ENCODE peak calls at places on chromosomes 11 and 22, in four cellular contexts. Y is sigmoid colon, M is suprapubic skin, W is K562. G is an unnamed sample.

GRCh38 chr11:102317099-102317767 is at the start of gene BIRC3:
- DNase-seq in Y (peak; percentile 92), W (peak; percentile 23), M (peak; percentile 94), G (peak; percentile 94)

GRCh38 chr11:121467965-121468364 is 15.2 kb upstream of the SORL1-AS1 start:
- DNase-seq in Y (no peak), M (no peak), W (no peak), G (no peak)

GRCh38 chr11:105092255-105093239 is 47.0 kb downstream of the CARD18 start:
- DNase-seq in M (no peak), Y (no peak), W (no peak), G (no peak)

GRCh38 chr11:7677071-7677470 is 3.8 kb upstream of the CYB5R2 start:
- DNase-seq in Y (no peak), M (no peak), W (no peak), G (no peak)

GRCh38 chr11:88420165-88420781 is 82.7 kb upstream of the CTSC start:
- DNase-seq in W (peak; percentile 19), M (no peak), Y (no peak), G (no peak)

GRCh38 chr11:7587712-7588111 is 73.9 kb downstream of the PPFIBP2 start:
- DNase-seq in Y (no peak), W (no peak), M (no peak), G (no peak)

GRCh38 chr11:95577716-95578460 is 211.7 kb downstream of the FAM76B start:
- DNase-seq in M (no peak), W (no peak), Y (no peak), G (no peak)

GRCh38 chr11:65428578-65429068 is 6.0 kb downstream of the NEAT1 start:
- DNase-seq in W (no peak), Y (peak; percentile 75), M (peak; percentile 67), G (no peak)

GRCh38 chr11:130473795-130474377 is 25.4 kb downstream of the ADAMTS15 start:
- DNase-seq in M (no peak), W (no peak), Y (no peak), G (no peak)

GRCh38 chr11:18168372-18168771 is 4.3 kb upstream of the MRGPRX4 start:
- DNase-seq in Y (no peak), M (no peak), W (no peak), G (no peak)

GRCh38 chr11:45247433-45247832 is 38.7 kb downstream of the SYT13 start:
- DNase-seq in W (no peak), M (no peak), Y (peak; percentile 20), G (no peak)

GRCh38 chr22:21446128-21446826 is 20.9 kb upstream of the TMEM191C start:
- DNase-seq in W (no peak), M (peak; percentile 55), Y (peak; percentile 56), G (peak; percentile 78)

GRCh38 chr22:47111626-47112373 is 349.4 kb downstream of the TBC1D22A start:
- DNase-seq in M (no peak), W (no peak), Y (no peak), G (no peak)

GRCh38 chr11:128302425-128303186 is 284.8 kb downstream of the ETS1 start:
- DNase-seq in W (no peak), M (no peak), Y (no peak), G (no peak)

GRCh38 chr11:65437436-65438227 is 15.0 kb downstream of the NEAT1 start:
- DNase-seq in M (peak; percentile 54), Y (peak; percentile 66), W (no peak), G (no peak)

GRCh38 chr11:92670293-92670890 is 299.1 kb upstream of the MTNR1B start:
- DNase-seq in Y (no peak), M (no peak), W (no peak), G (no peak)

GRCh38 chr11:90222459-90223247 is at the start of gene CHORDC1:
- DNase-seq in W (peak; percentile 73), Y (peak; percentile 94), M (peak; percentile 93), G (peak; percentile 92)

GRCh38 chr22:44179989-44180705 is 578 bp upstream of the PARVG start:
- DNase-seq in M (no peak), W (no peak), Y (no peak), G (no peak)

GRCh38 chr11:68206211-68206610 is 6.9 kb downstream of the KMT5B start:
- DNase-seq in M (no peak), Y (no peak), W (peak; percentile 31), G (no peak)

GRCh38 chr11:11211186-11211585 is 141.9 kb downstream of the CSNK2A3 start:
- DNase-seq in Y (no peak), W (no peak), M (no peak), G (no peak)

GRCh38 chr11:64090811-64091516 is 55.2 kb downstream of the FLRT1 start:
- DNase-seq in Y (no peak), M (no peak), W (peak; percentile 49), G (no peak)

GRCh38 chr11:127071606-127072005 is 71.0 kb upstream of the KIRREL3 start:
- DNase-seq in M (no peak), W (no peak), Y (no peak), G (no peak)

GRCh38 chr11:3723014-3723708 is 52.0 kb upstream of the CHRNA10 start:
- DNase-seq in Y (no peak), M (no peak), W (no peak), G (no peak)

GRCh38 chr11:6850526-6850925 is 5.0 kb downstream of the OR10A5 start:
- DNase-seq in W (no peak), Y (no peak), M (no peak), G (no peak)

GRCh38 chr22:33811208-33811607 is 109.1 kb downstream of the LARGE1 start:
- DNase-seq in W (no peak), M (no peak), Y (no peak), G (no peak)

GRCh38 chr11:9091044-9091936 is at the start of gene SCUBE2:
- DNase-seq in M (no peak), Y (no peak), W (peak; percentile 36), G (no peak)

GRCh38 chr11:120136356-120136755 is 1.6 kb downstream of the TRIM29 start:
- DNase-seq in M (peak; percentile 44), W (no peak), Y (no peak), G (no peak)

GRCh38 chr22:37248251-37248650 is 4.2 kb upstream of the RAC2 start:
- DNase-seq in M (no peak), Y (no peak), W (no peak), G (peak; percentile 8)

GRCh38 chr22:49657275-49657973 is 170.2 kb downstream of the BRD1 start:
- DNase-seq in Y (peak; percentile 81), M (peak; percentile 81), W (peak; percentile 68), G (peak; percentile 77)

GRCh38 chr11:79381036-79381435 is 59.8 kb downstream of the TENM4 start:
- DNase-seq in M (no peak), W (no peak), Y (no peak), G (no peak)

GRCh38 chr11:103744496-103745153 is 291.8 kb upstream of the DDI1 start:
- DNase-seq in W (no peak), M (no peak), Y (no peak), G (no peak)

GRCh38 chr11:35096737-35097136 is 42.2 kb upstream of the CD44 start:
- DNase-seq in Y (no peak), W (no peak), M (no peak), G (no peak)

GRCh38 chr11:21774212-21774611 is 418.7 kb upstream of the ANO5 start:
- DNase-seq in W (no peak), M (no peak), Y (no peak), G (no peak)

GRCh38 chr11:69499216-69499945 is 17.9 kb downstream of the LINC01488 start:
- DNase-seq in Y (peak; percentile 34), W (no peak), M (no peak), G (peak; percentile 32)

GRCh38 chr11:83508804-83509203 is 222.6 kb upstream of the CCDC90B start:
- DNase-seq in W (no peak), M (no peak), Y (no peak), G (no peak)

DNA sequence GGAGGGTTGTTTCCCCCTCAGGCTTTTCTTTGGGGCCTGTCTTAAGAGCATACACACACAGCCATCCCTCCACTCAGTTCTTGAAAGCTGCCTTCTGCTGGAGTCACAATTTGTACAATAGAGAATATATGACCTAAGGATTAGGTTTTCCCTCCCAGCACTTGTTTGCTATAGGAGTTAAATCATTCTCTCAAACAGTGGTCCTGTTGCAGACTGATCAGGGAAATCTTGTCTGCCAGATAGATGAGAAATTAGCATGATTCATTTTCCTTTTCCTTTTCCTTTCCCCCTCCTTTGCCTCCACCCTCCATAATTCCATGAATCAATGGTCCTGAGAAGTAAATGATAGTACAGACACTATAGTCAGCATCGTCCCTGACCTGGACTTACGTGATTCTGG is 3.3 kb downstream of the PRSS23 start:
- DNase-seq in Y (no peak), W (no peak), M (no peak), G (no peak)
- TF ChIP-seq EP300 in Y (no peak), W (no peak), M (no peak), G (no peak)

DNA sequence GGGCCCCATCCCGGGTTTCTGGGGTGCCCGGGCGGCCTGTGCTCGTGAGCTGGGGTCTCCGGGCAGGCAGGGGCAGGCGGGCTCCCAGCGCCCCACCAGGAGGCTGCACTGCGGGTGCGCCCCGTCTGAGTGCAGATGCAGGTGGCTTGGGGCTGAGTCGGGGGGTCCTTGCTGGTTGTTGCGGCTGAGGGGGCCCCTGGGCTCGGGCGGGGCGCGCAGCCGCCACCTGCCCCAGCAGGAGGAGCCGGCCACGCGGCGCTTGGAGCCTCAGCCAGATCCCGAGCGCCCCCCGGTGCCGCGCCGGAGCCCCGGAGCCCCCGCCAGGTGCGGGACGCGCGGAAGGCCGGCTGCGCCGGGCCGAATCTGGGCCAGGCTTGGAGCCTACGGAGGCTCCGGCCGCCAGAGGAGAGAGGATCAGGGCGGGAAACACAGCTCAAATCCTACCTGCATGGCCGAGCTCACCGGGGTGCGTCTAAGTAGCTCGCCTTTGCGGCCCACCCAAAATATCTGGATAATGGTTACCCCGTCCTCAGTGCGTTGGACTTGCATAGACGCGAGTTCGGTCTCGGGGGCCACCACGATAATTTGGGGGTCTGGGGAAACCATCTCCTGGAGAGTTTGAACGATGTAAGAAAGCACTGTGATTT is 625 bp upstream of the IGF2 start:
- DNase-seq in Y (no peak), W (no peak), M (no peak), G (no peak)
- H3K4me3 ChIP-seq in Y (no peak overlapping the region), W (no peak overlapping the region), M (peak overlapping the region; percentile 32), G (no peak overlapping the region)

GRCh38 chr22:38299758-38300157 is 17.5 kb downstream of the CSNK1E start:
- DNase-seq in M (no peak), W (no peak), Y (no peak), G (no peak)
- H3K36me3 ChIP-seq in M (peaks cover 90% of the 10 kb centered on the region), W (peaks cover 85% of the 10 kb centered on the region), Y (peaks cover 91% of the 10 kb centered on the region), G (peaks cover 87% of the 10 kb centered on the region)

GRCh38 chr22:42308887-42309468 is 38.5 kb upstream of the TCF20 start:
- DNase-seq in W (no peak), Y (no peak), M (no peak), G (no peak)
- TF ChIP-seq EP300 in W (no peak), Y (no peak), M (no peak), G (no peak)

DNA sequence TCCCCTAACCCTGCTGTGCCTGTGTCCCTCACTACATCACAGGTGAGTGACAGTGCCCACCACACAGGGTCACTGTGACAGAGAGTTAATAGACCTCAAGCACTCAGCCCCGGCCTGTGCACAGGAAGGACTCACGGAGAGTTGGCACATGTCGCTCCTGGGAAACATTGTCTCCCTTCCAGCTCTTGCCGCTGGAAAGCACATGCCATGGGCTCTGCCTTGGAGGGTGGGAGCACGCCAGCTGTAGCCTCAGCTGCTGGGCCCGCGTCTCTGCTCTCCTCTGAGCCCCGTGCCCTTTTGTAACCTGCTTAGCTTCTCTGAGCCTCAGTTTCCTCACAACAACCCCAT is 737 bp downstream of the RHOD start:
- DNase-seq in Y (no peak), W (no peak), M (no peak), G (no peak)
- H3K4me3 ChIP-seq in Y (peak overlapping the region; percentile 59), W (no peak overlapping the region), M (peak overlapping the region; percentile 57), G (peak overlapping the region; percentile 66)

G was measured in upper lobe of left lung.